ENCODE peak calls at places on chromosomes 1 and 21, in seven cellular contexts. I is gastrocnemius medialis, P is sigmoid colon, W is RWPE1, M is ovary, N is astrocyte of the spinal cord, Z is progenitor cell of endocrine pancreas. V is an unnamed sample.

GRCh38 chr1:212107481-212107880 is 71.9 kb downstream of the DTL start:
- DNase-seq in I (no peak), W (no peak), M (no peak), P (no peak), Z (no peak), N (no peak), V (no peak)

GRCh38 chr21:34882719-34883131 is 166.4 kb downstream of the RUNX1 start:
- DNase-seq in Z (no peak), I (no peak), P (no peak), M (no peak), N (peak), W (no peak), V (no peak)

GRCh38 chr1:222370911-222371717 is 176.8 kb downstream of the HHIPL2 start:
- DNase-seq in I (no peak), M (no peak), P (no peak), N (peak), W (peak), Z (no peak), V (no peak)

GRCh38 chr1:173300249-173301044 is 93.3 kb upstream of the TNFSF4 start:
- DNase-seq in M (no peak), Z (no peak), N (no peak), W (no peak), I (no peak), P (no peak), V (no peak)

GRCh38 chr1:158331431-158331830 is at the start of gene CD1B:
- DNase-seq in M (no peak), Z (no peak), P (no peak), W (no peak), I (no peak), N (no peak), V (no peak)

GRCh38 chr1:118158918-118159317 is 26.1 kb downstream of the SPAG17 start:
- DNase-seq in Z (no peak), N (peak), M (no peak), P (no peak), I (no peak), W (peak), V (no peak)

GRCh38 chr1:1833456-1833855 is 55.2 kb upstream of the NADK start:
- DNase-seq in Z (no peak), W (no peak), N (no peak), M (no peak), P (no peak), I (no peak), V (no peak)

GRCh38 chr21:43362928-43363314 is 64.0 kb downstream of the SIK1 start:
- DNase-seq in Z (no peak), P (no peak), I (no peak), N (peak), W (no peak), M (no peak), V (no peak)

GRCh38 chr1:180033387-180033786 is 78.8 kb downstream of the CEP350 start:
- DNase-seq in W (no peak), I (no peak), Z (no peak), M (no peak), N (no peak), P (no peak), V (no peak)

GRCh38 chr1:12035306-12035705 is 16.0 kb downstream of the MIIP start:
- DNase-seq in P (no peak), Z (no peak), M (no peak), N (no peak), I (no peak), W (no peak), V (no peak)

GRCh38 chr1:219269171-219269570 is 95.5 kb downstream of the LYPLAL1 start:
- DNase-seq in W (no peak), Z (no peak), I (no peak), M (no peak), P (no peak), N (no peak), V (no peak)

GRCh38 chr1:175152006-175152652 is 40.4 kb downstream of the KIAA0040 start:
- DNase-seq in M (peak), P (peak), N (peak), I (peak), W (peak), Z (peak), V (peak)

GRCh38 chr1:73065585-73065984 is 783.2 kb upstream of the NEGR1 start:
- DNase-seq in W (no peak), I (no peak), M (no peak), N (no peak), P (no peak), Z (no peak), V (peak)

GRCh38 chr1:84271452-84272273 is 29.8 kb upstream of the SAMD13 start:
- DNase-seq in M (no peak), P (no peak), Z (no peak), I (no peak), N (peak), W (no peak), V (peak)

GRCh38 chr1:18182518-18183160 is 75.0 kb downstream of the IGSF21 start:
- DNase-seq in I (no peak), W (no peak), M (no peak), Z (no peak), N (no peak), P (no peak), V (no peak)

DNA sequence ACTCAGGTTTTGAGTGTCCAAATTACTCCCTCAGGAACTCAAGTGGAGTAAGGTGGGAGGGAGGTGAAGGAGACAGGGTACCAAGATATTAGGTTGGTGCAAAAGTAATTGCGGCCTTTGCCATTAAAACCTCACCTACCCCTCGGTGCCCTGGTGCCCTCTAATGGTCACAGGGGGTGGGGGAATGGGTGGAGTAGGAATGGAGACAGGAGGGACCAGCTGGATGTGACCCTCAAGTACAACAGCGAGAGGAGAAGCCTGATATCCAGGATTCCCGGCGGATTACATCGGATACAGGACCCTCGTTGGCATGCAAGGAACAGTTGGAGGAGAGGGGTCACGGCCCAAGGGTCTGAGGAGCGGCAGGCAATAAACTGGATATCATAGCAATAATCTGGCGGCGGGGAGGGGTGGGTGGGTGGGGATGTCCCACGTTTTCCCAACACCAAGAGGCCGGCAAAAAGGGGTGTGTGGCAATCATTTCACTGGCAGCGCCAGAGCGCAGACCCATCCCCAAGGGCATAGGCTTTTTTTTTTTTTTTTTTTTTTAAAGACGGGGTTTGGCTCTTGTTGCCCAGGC is 4.3 kb upstream of the ZBTB7B start:
- DNase-seq in N (no peak), I (no peak), P (no peak), M (no peak), Z (no peak), W (no peak), V (no peak)
- TF ChIP-seq CTCF in N (no peak), I (no peak), P (no peak), M (no peak), Z (no peak), W (no peak), V (peak)

GRCh38 chr1:39204441-39205081 is at the start of gene MACF1:
- DNase-seq in Z (no peak), I (peak), N (peak), P (peak), W (peak), M (peak), V (no peak)
- TF ChIP-seq CTCF in Z (no peak), I (no peak), N (peak), P (peak), W (no peak), M (peak), V (no peak)

GRCh38 chr1:101185421-101185820 is 51.4 kb upstream of the S1PR1 start:
- DNase-seq in P (no peak), Z (no peak), I (no peak), M (no peak), W (no peak), N (peak), V (no peak)

GRCh38 chr1:101191049-101191448 is 45.8 kb upstream of the S1PR1 start:
- DNase-seq in N (no peak), M (no peak), Z (no peak), I (no peak), P (no peak), W (no peak), V (no peak)

GRCh38 chr1:101188311-101188710 is 48.5 kb upstream of the S1PR1 start:
- DNase-seq in N (peak), W (no peak), I (no peak), Z (no peak), P (no peak), M (no peak), V (no peak)

GRCh38 chr1:101190441-101190840 is 46.4 kb upstream of the S1PR1 start:
- DNase-seq in Z (no peak), I (no peak), M (no peak), N (peak), W (no peak), P (no peak), V (no peak)

DNA sequence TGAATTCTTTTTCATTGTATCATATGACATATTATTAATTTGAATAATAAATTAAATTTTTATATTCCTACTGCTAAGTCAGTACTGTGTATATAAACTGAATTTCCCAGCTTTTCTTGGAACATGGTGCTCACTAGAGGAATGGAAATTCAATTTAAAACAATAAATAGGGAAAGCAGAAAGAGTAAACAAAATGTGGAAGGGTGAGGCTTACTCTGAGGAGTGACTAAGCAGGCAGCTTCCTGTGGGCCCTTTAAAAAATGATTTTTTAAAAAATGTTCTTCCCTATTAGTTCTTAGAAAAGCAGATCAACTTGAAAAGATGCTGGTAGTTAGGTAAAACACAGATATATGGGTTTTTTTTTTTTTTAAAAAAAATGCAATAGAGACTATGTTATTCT is 49.5 kb upstream of the S1PR1 start:
- DNase-seq in Z (no peak), N (peak), P (no peak), W (peak), M (no peak), I (no peak), V (no peak)
- TF ChIP-seq CTCF in Z (no peak), N (no peak), P (no peak), W (no peak), M (no peak), I (no peak), V (no peak)

DNA sequence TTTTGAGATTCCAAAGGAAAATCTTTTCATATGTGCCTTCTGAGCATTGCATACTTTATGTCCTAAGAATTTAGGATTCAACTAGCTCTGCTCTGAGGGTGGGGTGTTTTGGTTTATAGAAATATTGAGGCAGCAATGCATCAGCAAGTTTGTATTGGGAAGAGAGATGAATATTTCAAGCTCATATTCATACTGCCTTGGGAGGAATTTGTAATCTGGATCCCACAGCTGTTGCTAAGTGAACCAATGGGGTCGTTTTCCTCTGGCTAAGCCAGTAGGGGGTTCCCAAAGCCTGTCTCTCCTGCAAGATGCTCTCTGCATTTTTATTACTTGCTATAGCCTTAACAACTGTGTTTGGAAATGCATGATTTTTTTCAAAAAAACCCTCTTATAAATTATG is 130.6 kb downstream of the SNX7 start:
- DNase-seq in W (no peak), Z (no peak), M (no peak), I (no peak), P (no peak), N (no peak), V (no peak)
- TF ChIP-seq CTCF in W (no peak), Z (no peak), M (no peak), I (no peak), P (no peak), N (no peak), V (no peak)

V was measured in Caco-2.